ENCODE peak calls at places on chromosomes 7 and 10, in four cellular contexts. V is COR-L47, A is sciatic nerve, Q is thoracic aorta. W is an unnamed sample.
A peak's percentile ranks its signal among the peaks of the same experiment; 100 is the strongest.

GRCh38 chr7:18927134-18927533 is 190.3 kb downstream of the TWIST1 start:
- DNase-seq in V (no peak), A (no peak), Q (no peak), W (no peak)

GRCh38 chr10:5553400-5554170 is 28.8 kb downstream of the CALML3 start:
- DNase-seq in V (no peak), A (peak; percentile 59), Q (no peak), W (no peak)

GRCh38 chr10:56551037-56551436 is 190.0 kb upstream of the ZWINT start:
- DNase-seq in V (no peak), A (no peak), Q (no peak), W (no peak)

GRCh38 chr10:28382520-28383269 is 79.8 kb upstream of the MPP7 start:
- DNase-seq in V (no peak), A (no peak), Q (no peak), W (no peak)

GRCh38 chr7:151847136-151847535 is 29.8 kb downstream of the PRKAG2 start:
- DNase-seq in V (no peak), A (no peak), Q (no peak), W (no peak)

GRCh38 chr10:76296885-76297775 is 865.7 kb downstream of the LRMDA start:
- DNase-seq in V (no peak), A (no peak), Q (no peak), W (no peak)

GRCh38 chr7:101550641-101551531 is 78.2 kb downstream of the MYL10 start:
- DNase-seq in V (no peak), A (peak; percentile 37), Q (no peak), W (no peak)

GRCh38 chr7:135930565-135931423 is 46.4 kb downstream of the MTPN start:
- DNase-seq in V (no peak), A (no peak), Q (no peak), W (no peak)

W was measured in NCI-H1417 treated with DMSO at 0.1 percent for 48 hours.